ENCODE peak calls at places on chromosome 20, in ten cellular contexts. One of them, this sample, is unnamed.

GRCh38 chr20:45508068-45508886 is 7.1 kb downstream of the SPINT3 start:
- DNase-seq in IMR-90: no peak
- DNase-seq in lung: no peak
- DNase-seq in ovary: no peak
- DNase-seq in AG10803: no peak
- DNase-seq in BE2C: no peak
- DNase-seq in GM06990: no peak
- DNase-seq in Panc1: no peak
- DNase-seq in fibroblast of lung: no peak
- DNase-seq in brain microvascular endothelial cell: no peak
- DNase-seq in this sample: no peak

GRCh38 chr20:48463916-48464315 is 363.9 kb downstream of the PREX1 start:
- DNase-seq in IMR-90: peak; percentile 63
- DNase-seq in lung: no peak
- DNase-seq in ovary: no peak
- DNase-seq in AG10803: peak; percentile 29
- DNase-seq in BE2C: no peak
- DNase-seq in GM06990: no peak
- DNase-seq in Panc1: peak; percentile 10
- DNase-seq in fibroblast of lung: peak; percentile 75
- DNase-seq in brain microvascular endothelial cell: peak; percentile 33
- DNase-seq in this sample: peak; percentile 43

GRCh38 chr20:46213946-46214830 is 94.1 kb downstream of the CDH22 start:
- DNase-seq in IMR-90: no peak
- DNase-seq in lung: no peak
- DNase-seq in ovary: no peak
- DNase-seq in AG10803: no peak
- DNase-seq in BE2C: no peak
- DNase-seq in GM06990: no peak
- DNase-seq in Panc1: no peak
- DNase-seq in fibroblast of lung: no peak
- DNase-seq in brain microvascular endothelial cell: no peak
- DNase-seq in this sample: no peak

GRCh38 chr20:22795897-22796296 is 211.5 kb upstream of the FOXA2 start:
- DNase-seq in IMR-90: peak; percentile 99
- DNase-seq in lung: no peak
- DNase-seq in ovary: peak; percentile 52
- DNase-seq in AG10803: peak; percentile 95
- DNase-seq in BE2C: no peak
- DNase-seq in GM06990: no peak
- DNase-seq in Panc1: peak; percentile 12
- DNase-seq in fibroblast of lung: peak; percentile 93
- DNase-seq in brain microvascular endothelial cell: peak; percentile 99
- DNase-seq in this sample: no peak

GRCh38 chr20:19275630-19276071 is 63.2 kb downstream of the SLC24A3 start:
- DNase-seq in IMR-90: no peak
- DNase-seq in lung: peak; percentile 79
- DNase-seq in ovary: peak; percentile 87
- DNase-seq in AG10803: peak; percentile 56
- DNase-seq in BE2C: no peak
- DNase-seq in GM06990: no peak
- DNase-seq in Panc1: no peak
- DNase-seq in fibroblast of lung: no peak
- DNase-seq in brain microvascular endothelial cell: no peak
- DNase-seq in this sample: peak; percentile 62

GRCh38 chr20:32474967-32475819 is 109.9 kb downstream of the NOL4L start:
- DNase-seq in IMR-90: peak; percentile 91
- DNase-seq in lung: peak; percentile 94
- DNase-seq in ovary: peak; percentile 97
- DNase-seq in AG10803: peak; percentile 90
- DNase-seq in BE2C: peak; percentile 73
- DNase-seq in GM06990: peak; percentile 56
- DNase-seq in Panc1: no peak
- DNase-seq in fibroblast of lung: peak; percentile 96
- DNase-seq in brain microvascular endothelial cell: peak; percentile 94
- DNase-seq in this sample: peak; percentile 91

GRCh38 chr20:258963-259362 is 1.4 kb downstream of the DEFB132 start:
- DNase-seq in IMR-90: peak; percentile 16
- DNase-seq in lung: no peak
- DNase-seq in ovary: no peak
- DNase-seq in AG10803: peak; percentile 21
- DNase-seq in BE2C: no peak
- DNase-seq in GM06990: no peak
- DNase-seq in Panc1: no peak
- DNase-seq in fibroblast of lung: peak; percentile 19
- DNase-seq in brain microvascular endothelial cell: peak; percentile 9
- DNase-seq in this sample: no peak

GRCh38 chr20:12241065-12241464 is 323.4 kb downstream of the BTBD3 start:
- DNase-seq in IMR-90: no peak
- DNase-seq in lung: no peak
- DNase-seq in ovary: no peak
- DNase-seq in AG10803: no peak
- DNase-seq in BE2C: no peak
- DNase-seq in GM06990: no peak
- DNase-seq in Panc1: no peak
- DNase-seq in fibroblast of lung: no peak
- DNase-seq in brain microvascular endothelial cell: no peak
- DNase-seq in this sample: no peak

GRCh38 chr20:63044204-63044600 is 37.4 kb upstream of the BHLHE23 start:
- DNase-seq in IMR-90: no peak
- DNase-seq in lung: no peak
- DNase-seq in ovary: no peak
- DNase-seq in AG10803: no peak
- DNase-seq in BE2C: peak; percentile 0
- DNase-seq in GM06990: no peak
- DNase-seq in Panc1: no peak
- DNase-seq in fibroblast of lung: no peak
- DNase-seq in brain microvascular endothelial cell: no peak
- DNase-seq in this sample: no peak

DNA sequence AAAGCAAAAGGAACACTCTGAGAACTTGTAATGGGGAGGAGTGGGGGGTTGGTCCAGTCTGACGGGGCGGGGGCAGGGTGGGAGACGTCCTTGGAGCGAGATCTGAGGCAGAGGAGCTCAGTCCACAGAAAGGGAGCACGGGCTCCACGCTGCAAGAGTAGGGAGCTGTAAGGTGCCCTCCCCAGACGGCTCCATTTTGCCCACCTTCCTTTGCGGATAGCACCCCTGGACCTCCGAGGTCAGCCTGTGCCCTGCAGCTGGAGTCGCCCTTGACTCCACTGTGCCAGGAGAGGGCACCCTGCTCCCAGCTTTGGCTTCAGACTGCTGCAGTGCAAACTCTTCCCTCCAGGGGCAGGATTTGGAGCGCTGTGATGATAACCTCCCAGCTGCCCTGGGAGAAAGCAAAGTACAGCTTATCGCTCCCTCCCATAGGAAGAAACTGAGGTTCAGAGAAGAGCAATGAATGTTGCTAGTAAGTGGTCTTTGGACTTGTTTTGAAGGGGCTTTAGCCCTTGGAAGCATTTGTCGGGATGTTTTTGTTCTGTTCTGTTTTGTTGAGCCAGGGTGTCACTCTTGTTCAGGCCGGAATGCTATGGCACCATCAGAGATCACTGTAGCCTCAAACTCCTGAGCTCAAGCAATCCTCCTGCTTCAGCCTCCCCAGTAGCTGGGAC is 9.5 kb upstream of the AHCY start:
- DNase-seq in IMR-90: peak; percentile 81
- DNase-seq in lung: peak; percentile 89
- DNase-seq in ovary: peak; percentile 86
- DNase-seq in AG10803: peak; percentile 79
- DNase-seq in BE2C: peak; percentile 91
- DNase-seq in GM06990: peak; percentile 72
- DNase-seq in Panc1: peak; percentile 91
- DNase-seq in fibroblast of lung: peak; percentile 67
- DNase-seq in brain microvascular endothelial cell: peak; percentile 77
- DNase-seq in this sample: peak; percentile 91
- TF ChIP-seq CTCF in IMR-90: peak; percentile 100
- TF ChIP-seq CTCF in lung: peak; percentile 100
- TF ChIP-seq CTCF in ovary: peak; percentile 95
- TF ChIP-seq CTCF in AG10803: peak; percentile 100
- TF ChIP-seq CTCF in BE2C: peak; percentile 100
- TF ChIP-seq CTCF in GM06990: peak; percentile 100
- TF ChIP-seq CTCF in Panc1: peak; percentile 99
- TF ChIP-seq CTCF in fibroblast of lung: peak; percentile 100
- TF ChIP-seq CTCF in brain microvascular endothelial cell: peak; percentile 100
- TF ChIP-seq CTCF in this sample: peak; percentile 100

GRCh38 chr20:35327074-35327976 is 35.1 kb upstream of the FAM83C start:
- DNase-seq in IMR-90: peak; percentile 46
- DNase-seq in lung: no peak
- DNase-seq in ovary: no peak
- DNase-seq in AG10803: no peak
- DNase-seq in BE2C: no peak
- DNase-seq in GM06990: no peak
- DNase-seq in Panc1: no peak
- DNase-seq in fibroblast of lung: no peak
- DNase-seq in brain microvascular endothelial cell: no peak
- DNase-seq in this sample: no peak

GRCh38 chr20:35328689-35329088 is 36.5 kb upstream of the FAM83C start:
- DNase-seq in IMR-90: no peak
- DNase-seq in lung: no peak
- DNase-seq in ovary: no peak
- DNase-seq in AG10803: no peak
- DNase-seq in BE2C: no peak
- DNase-seq in GM06990: no peak
- DNase-seq in Panc1: no peak
- DNase-seq in fibroblast of lung: no peak
- DNase-seq in brain microvascular endothelial cell: no peak
- DNase-seq in this sample: no peak

GRCh38 chr20:35326732-35327073 is 34.5 kb upstream of the FAM83C start:
- DNase-seq in IMR-90: no peak
- DNase-seq in lung: no peak
- DNase-seq in ovary: no peak
- DNase-seq in AG10803: no peak
- DNase-seq in BE2C: no peak
- DNase-seq in GM06990: no peak
- DNase-seq in Panc1: no peak
- DNase-seq in fibroblast of lung: no peak
- DNase-seq in brain microvascular endothelial cell: no peak
- DNase-seq in this sample: no peak

GRCh38 chr20:35328095-35328685 is 36.0 kb upstream of the FAM83C start:
- DNase-seq in IMR-90: no peak
- DNase-seq in lung: no peak
- DNase-seq in ovary: no peak
- DNase-seq in AG10803: no peak
- DNase-seq in BE2C: no peak
- DNase-seq in GM06990: no peak
- DNase-seq in Panc1: no peak
- DNase-seq in fibroblast of lung: no peak
- DNase-seq in brain microvascular endothelial cell: no peak
- DNase-seq in this sample: no peak

DNA sequence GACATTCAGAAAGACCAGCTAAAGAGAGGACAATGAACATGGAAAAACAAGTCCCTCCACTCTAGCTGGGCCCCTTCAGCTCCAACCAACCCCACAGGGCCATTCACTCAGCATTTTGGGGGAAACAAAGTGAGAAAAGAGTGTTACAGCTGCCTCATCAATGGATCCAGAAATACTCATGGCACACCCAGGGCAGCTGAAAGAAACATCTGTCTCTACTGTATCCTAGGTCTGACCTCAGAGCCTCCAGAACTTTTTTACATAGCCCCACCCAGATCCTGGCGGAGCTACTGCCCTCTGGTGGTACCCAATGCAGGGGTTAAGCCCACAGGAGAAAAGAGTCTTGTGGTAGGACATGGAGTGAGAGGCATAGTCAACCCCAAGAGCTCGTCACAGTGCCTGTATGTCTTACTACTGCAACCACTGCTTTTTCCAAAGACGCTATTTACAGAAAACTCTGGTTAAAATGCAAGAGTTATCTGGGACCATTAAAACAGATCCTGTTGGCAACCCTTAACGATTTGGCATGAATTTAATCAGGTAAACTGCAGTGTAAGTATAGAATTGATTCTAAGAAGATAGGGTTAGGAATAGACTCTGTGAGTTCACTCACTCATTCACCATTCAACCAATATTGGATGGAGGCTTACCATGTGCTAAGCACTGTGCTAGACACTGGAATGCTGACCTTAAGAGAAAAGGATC is 37.4 kb upstream of the FAM83C start:
- DNase-seq in IMR-90: peak; percentile 28
- DNase-seq in lung: no peak
- DNase-seq in ovary: no peak
- DNase-seq in AG10803: peak; percentile 39
- DNase-seq in BE2C: peak; percentile 60
- DNase-seq in GM06990: no peak
- DNase-seq in Panc1: no peak
- DNase-seq in fibroblast of lung: no peak
- DNase-seq in brain microvascular endothelial cell: no peak
- DNase-seq in this sample: peak; percentile 48
- TF ChIP-seq CTCF in IMR-90: peak; percentile 33
- TF ChIP-seq CTCF in lung: no peak
- TF ChIP-seq CTCF in ovary: no peak
- TF ChIP-seq CTCF in AG10803: peak; percentile 58
- TF ChIP-seq CTCF in BE2C: peak; percentile 87
- TF ChIP-seq CTCF in GM06990: peak; percentile 87
- TF ChIP-seq CTCF in Panc1: peak; percentile 80
- TF ChIP-seq CTCF in fibroblast of lung: peak; percentile 39
- TF ChIP-seq CTCF in brain microvascular endothelial cell: peak; percentile 82
- TF ChIP-seq CTCF in this sample: peak; percentile 61

GRCh38 chr20:39214778-39215177 is 252.6 kb downstream of the DHX35 start:
- DNase-seq in IMR-90: no peak
- DNase-seq in lung: no peak
- DNase-seq in ovary: no peak
- DNase-seq in AG10803: no peak
- DNase-seq in BE2C: peak; percentile 51
- DNase-seq in GM06990: no peak
- DNase-seq in Panc1: no peak
- DNase-seq in fibroblast of lung: no peak
- DNase-seq in brain microvascular endothelial cell: no peak
- DNase-seq in this sample: no peak
- TF ChIP-seq CTCF in IMR-90: no peak
- TF ChIP-seq CTCF in lung: no peak
- TF ChIP-seq CTCF in ovary: no peak
- TF ChIP-seq CTCF in AG10803: no peak
- TF ChIP-seq CTCF in BE2C: peak; percentile 52
- TF ChIP-seq CTCF in GM06990: no peak
- TF ChIP-seq CTCF in Panc1: no peak
- TF ChIP-seq CTCF in fibroblast of lung: no peak
- TF ChIP-seq CTCF in brain microvascular endothelial cell: no peak
- TF ChIP-seq CTCF in this sample: no peak

DNA sequence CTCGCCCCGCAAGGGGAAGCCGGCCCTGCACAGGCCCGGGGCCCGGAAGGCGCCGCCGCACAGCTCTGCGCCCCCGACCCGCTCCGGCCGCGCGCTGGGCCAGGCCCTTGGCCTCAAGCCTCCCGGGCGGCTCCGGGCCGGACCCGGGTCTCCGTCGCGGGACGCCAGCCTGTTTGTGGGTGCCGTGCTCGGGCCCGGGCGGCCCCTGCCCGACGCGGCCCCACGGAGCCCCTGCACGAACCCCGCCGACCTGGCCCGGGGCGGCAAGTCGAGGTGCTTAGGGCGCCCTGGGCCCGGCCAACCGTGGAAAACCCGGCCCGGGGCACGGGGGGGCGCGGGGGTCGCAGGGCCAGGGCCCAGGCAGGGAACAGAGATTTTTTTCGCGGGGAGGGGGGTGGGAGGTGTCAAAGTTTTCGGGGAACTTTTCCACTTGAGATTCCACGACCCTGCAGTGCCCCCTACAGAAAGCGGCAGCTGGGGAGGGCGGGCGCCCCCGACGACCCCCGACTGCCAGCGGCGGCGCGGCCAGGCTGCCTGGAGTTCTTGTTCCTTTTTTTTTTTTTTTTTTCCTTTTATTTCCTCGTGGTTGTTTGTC is 805 bp upstream of the STX16 start:
- DNase-seq in IMR-90: no peak
- DNase-seq in lung: no peak
- DNase-seq in ovary: peak; percentile 75
- DNase-seq in AG10803: no peak
- DNase-seq in BE2C: no peak
- DNase-seq in GM06990: peak; percentile 53
- DNase-seq in Panc1: no peak
- DNase-seq in fibroblast of lung: peak; percentile 24
- DNase-seq in brain microvascular endothelial cell: no peak
- DNase-seq in this sample: peak; percentile 41
- TF ChIP-seq CTCF in IMR-90: no peak
- TF ChIP-seq CTCF in lung: no peak
- TF ChIP-seq CTCF in ovary: no peak
- TF ChIP-seq CTCF in AG10803: no peak
- TF ChIP-seq CTCF in BE2C: no peak
- TF ChIP-seq CTCF in GM06990: peak; percentile 78
- TF ChIP-seq CTCF in Panc1: peak; percentile 91
- TF ChIP-seq CTCF in fibroblast of lung: no peak
- TF ChIP-seq CTCF in brain microvascular endothelial cell: no peak
- TF ChIP-seq CTCF in this sample: no peak